ENCODE peak calls at places on chromosome 19, in six cellular contexts. One of them, this sample, is unnamed.

GRCh38 chr19:38039966-38040365 is 133.0 kb downstream of the SIPA1L3 start:
- DNase-seq in mesendoderm: no peak
- DNase-seq in mesenchymal stem cell: peak; percentile 95
- DNase-seq in H1: no peak
- DNase-seq in neuronal stem cell: no peak
- DNase-seq in IMR-90: peak; percentile 99
- DNase-seq in this sample: no peak

GRCh38 chr19:16203256-16204004 is 5.7 kb downstream of the AP1M1 start:
- DNase-seq in mesendoderm: no peak
- DNase-seq in mesenchymal stem cell: no peak
- DNase-seq in H1: no peak
- DNase-seq in neuronal stem cell: no peak
- DNase-seq in IMR-90: no peak
- DNase-seq in this sample: no peak

GRCh38 chr19:35455616-35456201 is 7.7 kb downstream of the FFAR2 start:
- DNase-seq in mesendoderm: no peak
- DNase-seq in mesenchymal stem cell: no peak
- DNase-seq in H1: no peak
- DNase-seq in neuronal stem cell: no peak
- DNase-seq in IMR-90: no peak
- DNase-seq in this sample: no peak

GRCh38 chr19:18227781-18228271 is 1.6 kb upstream of the PDE4C start:
- DNase-seq in mesendoderm: no peak
- DNase-seq in mesenchymal stem cell: no peak
- DNase-seq in H1: no peak
- DNase-seq in neuronal stem cell: no peak
- DNase-seq in IMR-90: no peak
- DNase-seq in this sample: no peak

GRCh38 chr19:47124937-47125668 is 5.5 kb upstream of the SAE1 start:
- DNase-seq in mesendoderm: peak; percentile 93
- DNase-seq in mesenchymal stem cell: peak; percentile 82
- DNase-seq in H1: no peak
- DNase-seq in neuronal stem cell: peak; percentile 76
- DNase-seq in IMR-90: peak; percentile 78
- DNase-seq in this sample: peak; percentile 94

GRCh38 chr19:4134351-4134750 is 10.4 kb upstream of the MAP2K2 start:
- DNase-seq in mesendoderm: no peak
- DNase-seq in mesenchymal stem cell: no peak
- DNase-seq in H1: no peak
- DNase-seq in neuronal stem cell: no peak
- DNase-seq in IMR-90: no peak
- DNase-seq in this sample: no peak

GRCh38 chr19:54338521-54338920 is 441 bp downstream of the LILRA4 start:
- DNase-seq in mesendoderm: no peak
- DNase-seq in mesenchymal stem cell: no peak
- DNase-seq in H1: no peak
- DNase-seq in neuronal stem cell: no peak
- DNase-seq in IMR-90: no peak
- DNase-seq in this sample: no peak

GRCh38 chr19:49888478-49888901 is 8.2 kb downstream of the IL4I1 start:
- DNase-seq in mesendoderm: no peak
- DNase-seq in mesenchymal stem cell: no peak
- DNase-seq in H1: no peak
- DNase-seq in neuronal stem cell: no peak
- DNase-seq in IMR-90: no peak
- DNase-seq in this sample: no peak

GRCh38 chr19:19461671-19462622 is 53.4 kb downstream of the TSSK6 start:
- DNase-seq in mesendoderm: peak; percentile 96
- DNase-seq in mesenchymal stem cell: peak; percentile 59
- DNase-seq in H1: peak; percentile 88
- DNase-seq in neuronal stem cell: peak; percentile 54
- DNase-seq in IMR-90: no peak
- DNase-seq in this sample: no peak

GRCh38 chr19:7744199-7744786 is 3.0 kb downstream of the CD209 start:
- DNase-seq in mesendoderm: no peak
- DNase-seq in mesenchymal stem cell: no peak
- DNase-seq in H1: no peak
- DNase-seq in neuronal stem cell: no peak
- DNase-seq in IMR-90: no peak
- DNase-seq in this sample: no peak

GRCh38 chr19:42242512-42243409 is at the start of gene GSK3A:
- DNase-seq in mesendoderm: peak; percentile 100
- DNase-seq in mesenchymal stem cell: peak; percentile 100
- DNase-seq in H1: peak; percentile 94
- DNase-seq in neuronal stem cell: peak; percentile 99
- DNase-seq in IMR-90: peak; percentile 99
- DNase-seq in this sample: peak; percentile 99

GRCh38 chr19:47230122-47230920 is 678 bp downstream of the BBC3 start:
- DNase-seq in mesendoderm: peak; percentile 42
- DNase-seq in mesenchymal stem cell: peak; percentile 56
- DNase-seq in H1: peak; percentile 93
- DNase-seq in neuronal stem cell: no peak
- DNase-seq in IMR-90: peak; percentile 18
- DNase-seq in this sample: no peak

GRCh38 chr19:8355631-8356402 is 8.1 kb upstream of the ANGPTL4 start:
- DNase-seq in mesendoderm: no peak
- DNase-seq in mesenchymal stem cell: peak; percentile 100
- DNase-seq in H1: no peak
- DNase-seq in neuronal stem cell: no peak
- DNase-seq in IMR-90: peak; percentile 98
- DNase-seq in this sample: peak; percentile 54

GRCh38 chr19:13987101-13987890 is 18.8 kb downstream of the RFX1 start:
- DNase-seq in mesendoderm: no peak
- DNase-seq in mesenchymal stem cell: no peak
- DNase-seq in H1: no peak
- DNase-seq in neuronal stem cell: no peak
- DNase-seq in IMR-90: no peak
- DNase-seq in this sample: no peak

GRCh38 chr19:30402790-30403189 is 30.6 kb downstream of the ZNF536 start:
- DNase-seq in mesendoderm: peak; percentile 19
- DNase-seq in mesenchymal stem cell: no peak
- DNase-seq in H1: peak; percentile 42
- DNase-seq in neuronal stem cell: no peak
- DNase-seq in IMR-90: no peak
- DNase-seq in this sample: no peak

GRCh38 chr19:16831531-16831930 is 2.3 kb downstream of the SIN3B start:
- DNase-seq in mesendoderm: no peak
- DNase-seq in mesenchymal stem cell: no peak
- DNase-seq in H1: no peak
- DNase-seq in neuronal stem cell: no peak
- DNase-seq in IMR-90: no peak
- DNase-seq in this sample: no peak

GRCh38 chr19:12065100-12065538 is 588 bp downstream of the ZNF844 start:
- DNase-seq in mesendoderm: peak; percentile 43
- DNase-seq in mesenchymal stem cell: peak; percentile 52
- DNase-seq in H1: peak; percentile 63
- DNase-seq in neuronal stem cell: no peak
- DNase-seq in IMR-90: peak; percentile 38
- DNase-seq in this sample: peak; percentile 50

GRCh38 chr19:5503598-5503997 is 48.4 kb downstream of the ZNRF4 start:
- DNase-seq in mesendoderm: peak; percentile 47
- DNase-seq in mesenchymal stem cell: no peak
- DNase-seq in H1: no peak
- DNase-seq in neuronal stem cell: no peak
- DNase-seq in IMR-90: no peak
- DNase-seq in this sample: no peak

GRCh38 chr19:3790209-3790734 is 4.1 kb upstream of the MATK start:
- DNase-seq in mesendoderm: no peak
- DNase-seq in mesenchymal stem cell: no peak
- DNase-seq in H1: no peak
- DNase-seq in neuronal stem cell: no peak
- DNase-seq in IMR-90: no peak
- DNase-seq in this sample: no peak

GRCh38 chr19:11164879-11165406 is 9.4 kb upstream of the SPC24 start:
- DNase-seq in mesendoderm: no peak
- DNase-seq in mesenchymal stem cell: no peak
- DNase-seq in H1: no peak
- DNase-seq in neuronal stem cell: no peak
- DNase-seq in IMR-90: peak; percentile 61
- DNase-seq in this sample: no peak

GRCh38 chr19:49949735-49950589 is 11.0 kb downstream of the SIGLEC11 start:
- DNase-seq in mesendoderm: no peak
- DNase-seq in mesenchymal stem cell: no peak
- DNase-seq in H1: no peak
- DNase-seq in neuronal stem cell: no peak
- DNase-seq in IMR-90: no peak
- DNase-seq in this sample: no peak

GRCh38 chr19:47049307-47049700 is 880 bp upstream of the TMEM160 start:
- DNase-seq in mesendoderm: peak; percentile 90
- DNase-seq in mesenchymal stem cell: no peak
- DNase-seq in H1: no peak
- DNase-seq in neuronal stem cell: no peak
- DNase-seq in IMR-90: peak; percentile 44
- DNase-seq in this sample: no peak

GRCh38 chr19:40596608-40597328 is 4.4 kb upstream of the LTBP4 start:
- DNase-seq in mesendoderm: no peak
- DNase-seq in mesenchymal stem cell: peak; percentile 72
- DNase-seq in H1: peak; percentile 85
- DNase-seq in neuronal stem cell: no peak
- DNase-seq in IMR-90: peak; percentile 59
- DNase-seq in this sample: peak; percentile 71

GRCh38 chr19:34269489-34269888 is 15.1 kb downstream of the GARRE1 start:
- DNase-seq in mesendoderm: no peak
- DNase-seq in mesenchymal stem cell: no peak
- DNase-seq in H1: no peak
- DNase-seq in neuronal stem cell: no peak
- DNase-seq in IMR-90: no peak
- DNase-seq in this sample: no peak

DNA sequence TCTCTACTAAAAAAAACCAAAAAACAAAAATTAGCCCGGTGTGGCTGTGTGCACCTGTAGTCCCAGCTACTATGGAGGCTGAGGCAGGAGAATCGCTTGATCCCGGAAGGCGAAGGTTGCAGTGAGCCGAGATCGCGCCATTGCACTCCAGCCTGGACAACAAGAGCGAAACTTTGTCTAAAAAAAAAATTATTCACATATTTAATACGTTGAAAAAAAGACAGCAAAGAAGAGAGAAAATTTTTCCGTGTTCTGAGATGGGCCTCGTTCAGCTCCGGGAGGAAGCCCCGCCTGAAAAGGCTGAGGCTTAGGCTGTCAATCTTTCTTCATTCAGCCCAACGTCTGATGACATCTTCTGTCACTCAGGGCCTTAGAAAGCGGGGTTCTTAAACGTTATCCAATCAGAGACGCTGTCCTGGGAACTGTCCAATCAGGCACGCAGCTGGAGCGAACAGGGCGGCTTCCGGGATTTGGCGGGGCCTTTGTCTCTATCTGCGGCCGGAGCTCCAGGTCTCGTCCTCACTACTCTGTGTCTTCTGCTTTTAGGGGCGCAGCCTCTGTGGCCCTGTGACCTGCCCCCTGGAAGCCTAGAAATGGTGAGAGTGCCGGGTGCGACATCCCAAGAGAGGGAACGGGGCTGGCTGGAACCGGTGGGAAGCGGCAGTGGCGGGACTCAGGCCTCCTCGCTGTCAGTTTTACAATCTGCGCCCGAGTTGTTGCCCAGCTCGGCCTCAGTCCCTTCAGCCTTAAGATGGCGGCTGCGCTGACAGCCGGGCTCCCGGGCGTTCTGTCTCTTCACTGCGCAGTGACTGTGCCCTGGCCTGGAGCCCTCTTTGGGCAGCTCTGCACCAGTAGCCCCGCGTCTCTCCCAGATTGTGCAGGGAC is at the start of gene ZNF726:
- DNase-seq in mesendoderm: peak; percentile 88
- DNase-seq in mesenchymal stem cell: peak; percentile 85
- DNase-seq in H1: no peak
- DNase-seq in neuronal stem cell: peak; percentile 33
- DNase-seq in IMR-90: peak; percentile 87
- DNase-seq in this sample: peak; percentile 91
- H3K18ac ChIP-seq in mesendoderm: no peak within 1 kb of the TSS
- H3K18ac ChIP-seq in mesenchymal stem cell: no peak within 1 kb of the TSS
- H3K18ac ChIP-seq in H1: no peak within 1 kb of the TSS
- H3K18ac ChIP-seq in neuronal stem cell: peak within 1 kb of the TSS; percentile 41
- H3K18ac ChIP-seq in IMR-90: no peak within 1 kb of the TSS
- H3K18ac ChIP-seq in this sample: peak within 1 kb of the TSS; percentile 89

GRCh38 chr19:39146686-39147450 is 21.3 kb downstream of the PAK4 start:
- DNase-seq in mesendoderm: no peak
- DNase-seq in mesenchymal stem cell: no peak
- DNase-seq in H1: no peak
- DNase-seq in neuronal stem cell: no peak
- DNase-seq in IMR-90: no peak
- DNase-seq in this sample: no peak
- H3K4me3 ChIP-seq in mesendoderm: no peak overlapping the region
- H3K4me3 ChIP-seq in mesenchymal stem cell: no peak overlapping the region
- H3K4me3 ChIP-seq in H1: no peak overlapping the region
- H3K4me3 ChIP-seq in neuronal stem cell: no peak overlapping the region
- H3K4me3 ChIP-seq in IMR-90: no peak overlapping the region
- H3K4me3 ChIP-seq in this sample: no peak overlapping the region

DNA sequence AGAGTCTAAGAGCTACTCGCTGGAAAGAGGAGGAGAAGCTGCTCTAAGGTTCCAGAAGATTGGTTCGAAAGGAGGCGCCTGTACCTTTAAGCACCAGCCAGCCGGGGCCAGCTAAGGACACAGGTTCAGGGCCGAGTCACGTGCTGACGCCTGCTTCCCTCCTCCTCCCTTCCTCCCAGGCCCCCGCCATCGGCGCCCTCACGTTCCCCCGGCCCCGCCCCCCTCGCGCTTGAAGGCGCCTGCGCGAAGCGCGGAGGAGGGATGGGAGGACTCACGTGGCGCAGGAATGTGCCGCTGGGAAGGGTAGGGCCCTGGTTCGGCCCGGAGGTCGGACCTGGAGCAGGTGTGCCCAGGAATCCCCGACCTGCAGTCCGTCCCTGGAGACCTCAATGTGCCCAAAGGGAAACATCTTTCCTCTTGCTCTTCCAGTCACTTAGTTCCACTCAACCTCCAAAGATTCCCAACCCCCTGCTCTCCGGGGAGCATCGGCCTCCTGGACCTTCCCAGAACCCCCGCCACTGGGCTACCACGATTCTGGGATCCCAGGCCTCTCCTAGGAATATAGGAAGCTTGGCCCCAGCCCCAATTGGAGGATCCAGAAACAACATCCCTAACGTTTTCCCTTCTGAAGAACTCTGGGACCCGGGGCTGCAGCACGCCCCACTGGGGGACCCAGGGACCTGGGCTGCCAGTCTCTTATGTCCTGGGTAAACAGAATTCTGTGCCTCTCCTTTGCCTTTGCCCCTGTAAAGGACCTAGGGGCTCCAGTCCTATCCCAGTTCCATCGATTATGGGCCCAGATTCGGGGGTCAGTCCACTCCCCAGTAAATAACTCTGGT is 2.5 kb downstream of the DBP start:
- DNase-seq in mesendoderm: peak; percentile 98
- DNase-seq in mesenchymal stem cell: peak; percentile 94
- DNase-seq in H1: peak; percentile 97
- DNase-seq in neuronal stem cell: peak; percentile 87
- DNase-seq in IMR-90: peak; percentile 92
- DNase-seq in this sample: peak; percentile 96
- H3K4me1 ChIP-seq in mesendoderm: peaks cover 13% of the 10 kb centered on the region
- H3K4me1 ChIP-seq in mesenchymal stem cell: peaks cover 51% of the 10 kb centered on the region
- H3K4me1 ChIP-seq in H1: peaks cover 25% of the 10 kb centered on the region
- H3K4me1 ChIP-seq in neuronal stem cell: peaks cover 31% of the 10 kb centered on the region
- H3K4me1 ChIP-seq in IMR-90: peaks cover 43% of the 10 kb centered on the region
- H3K4me1 ChIP-seq in this sample: peaks cover 25% of the 10 kb centered on the region

DNA sequence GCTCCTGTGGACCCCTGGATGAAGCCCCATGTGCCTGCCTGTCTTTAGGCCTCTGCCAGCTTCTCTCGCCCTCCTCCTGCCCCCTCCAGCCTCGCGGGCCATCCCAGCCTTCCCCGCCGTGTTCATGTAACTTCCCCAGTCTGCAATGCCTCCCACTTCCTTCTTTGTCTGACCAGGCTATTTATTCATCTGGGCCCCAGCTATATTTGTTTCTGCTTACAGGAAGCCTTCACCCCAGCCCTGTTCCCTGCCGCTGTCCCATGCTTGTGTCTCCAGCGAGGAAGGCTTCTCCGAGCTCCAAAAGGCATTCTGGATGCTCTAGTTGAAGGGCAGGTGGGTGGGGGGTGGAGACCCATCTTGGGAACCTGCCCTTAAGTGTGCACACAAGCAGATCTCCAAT is 7.9 kb upstream of the C3 start:
- DNase-seq in mesendoderm: no peak
- DNase-seq in mesenchymal stem cell: no peak
- DNase-seq in H1: no peak
- DNase-seq in neuronal stem cell: no peak
- DNase-seq in IMR-90: no peak
- DNase-seq in this sample: no peak
- H3K18ac ChIP-seq in mesendoderm: no peak overlapping the region
- H3K18ac ChIP-seq in mesenchymal stem cell: no peak overlapping the region
- H3K18ac ChIP-seq in H1: no peak overlapping the region
- H3K18ac ChIP-seq in neuronal stem cell: no peak overlapping the region
- H3K18ac ChIP-seq in IMR-90: no peak overlapping the region
- H3K18ac ChIP-seq in this sample: no peak overlapping the region

This sample was measured in trophoblast cell.